ENCODE peak calls at places on chromosomes 4 and X, in ten cellular contexts. B, C, S, M, G, D, E, X, V and Q are unnamed samples.
A peak's percentile ranks its signal among the peaks of the same experiment; 100 is the strongest.

GRCh38 chrX:96372313-96373046 is 312.2 kb upstream of the DIAPH2 start:
- DNase-seq in B (no peak), C (no peak), S (peak; percentile 57), M (peak; percentile 12), G (no peak), D (peak; percentile 70), E (peak; percentile 23), X (no peak), V (peak; percentile 80), Q (peak; percentile 6)

GRCh38 chrX:120251471-120252011 is 929 bp downstream of the ZBTB33 start:
- DNase-seq in B (no peak), C (peak; percentile 53), S (peak; percentile 12), M (peak; percentile 25), G (no peak), D (peak; percentile 46), E (peak; percentile 9), X (peak; percentile 29), V (peak; percentile 47), Q (peak; percentile 15)

GRCh38 chr4:105191621-105192210 is 45.0 kb downstream of the TET2 start:
- DNase-seq in B (no peak), C (no peak), S (peak; percentile 60), M (peak; percentile 76), G (no peak), D (peak; percentile 27), E (peak; percentile 19), X (no peak), V (peak; percentile 37), Q (no peak)

GRCh38 chr4:110005461-110006056 is 92.9 kb downstream of the EGF start:
- DNase-seq in B (no peak), C (peak; percentile 17), S (peak; percentile 67), M (peak; percentile 65), G (no peak), D (peak; percentile 84), E (peak; percentile 72), X (no peak), V (peak; percentile 92), Q (peak; percentile 49)

GRCh38 chr4:7358100-7358735 is 76.5 kb downstream of the PSAPL1 start:
- DNase-seq in B (peak; percentile 66), C (no peak), S (peak; percentile 83), M (peak; percentile 96), G (peak; percentile 58), D (peak; percentile 75), E (peak; percentile 78), X (no peak), V (peak; percentile 87), Q (no peak)

GRCh38 chr4:143186202-143186601 is 1.5 kb downstream of the USP38 start:
- DNase-seq in B (no peak), C (no peak), S (no peak), M (peak; percentile 55), G (no peak), D (peak; percentile 8), E (peak; percentile 19), X (no peak), V (peak; percentile 51), Q (no peak)

GRCh38 chr4:163344147-163345050 is 707 bp downstream of the NPY5R start:
- DNase-seq in B (no peak), C (no peak), S (peak; percentile 10), M (peak; percentile 1), G (no peak), D (peak; percentile 19), E (no peak), X (peak; percentile 11), V (peak; percentile 21), Q (no peak)

GRCh38 chrX:50889582-50889981 is 21.0 kb upstream of the BMP15 start:
- DNase-seq in B (no peak), C (no peak), S (no peak), M (no peak), G (no peak), D (no peak), E (no peak), X (no peak), V (no peak), Q (no peak)

DNA sequence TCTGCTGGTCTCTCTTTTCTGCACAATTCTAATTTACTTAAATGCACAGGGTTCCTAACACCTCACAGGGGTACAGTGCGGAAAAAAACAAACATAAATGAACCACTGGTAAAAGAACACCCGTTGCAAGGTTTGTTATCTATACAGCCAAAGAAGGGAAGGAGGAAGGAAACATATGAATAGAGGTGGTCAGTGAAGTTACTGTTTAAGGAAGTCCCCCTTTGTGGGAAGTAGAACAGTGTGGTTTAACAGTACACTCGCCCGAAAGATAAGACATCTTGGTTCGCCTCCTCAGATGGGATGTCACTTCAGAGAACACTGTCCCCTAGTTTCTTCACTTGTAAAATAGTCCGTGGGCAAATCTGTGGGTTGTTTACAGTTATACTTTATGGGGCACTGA is 57.5 kb downstream of the TEC start:
- DNase-seq in B (no peak), C (no peak), S (no peak), M (no peak), G (no peak), D (no peak), E (no peak), X (no peak), V (no peak), Q (peak; percentile 15)
- H3K4me3 ChIP-seq in B (no peak overlapping the region), C (no peak overlapping the region), S (no peak overlapping the region), M (no peak overlapping the region), G (no peak overlapping the region), D (no peak overlapping the region), E (no peak overlapping the region), X (no peak overlapping the region), V (no peak overlapping the region), Q (no peak overlapping the region)

DNA sequence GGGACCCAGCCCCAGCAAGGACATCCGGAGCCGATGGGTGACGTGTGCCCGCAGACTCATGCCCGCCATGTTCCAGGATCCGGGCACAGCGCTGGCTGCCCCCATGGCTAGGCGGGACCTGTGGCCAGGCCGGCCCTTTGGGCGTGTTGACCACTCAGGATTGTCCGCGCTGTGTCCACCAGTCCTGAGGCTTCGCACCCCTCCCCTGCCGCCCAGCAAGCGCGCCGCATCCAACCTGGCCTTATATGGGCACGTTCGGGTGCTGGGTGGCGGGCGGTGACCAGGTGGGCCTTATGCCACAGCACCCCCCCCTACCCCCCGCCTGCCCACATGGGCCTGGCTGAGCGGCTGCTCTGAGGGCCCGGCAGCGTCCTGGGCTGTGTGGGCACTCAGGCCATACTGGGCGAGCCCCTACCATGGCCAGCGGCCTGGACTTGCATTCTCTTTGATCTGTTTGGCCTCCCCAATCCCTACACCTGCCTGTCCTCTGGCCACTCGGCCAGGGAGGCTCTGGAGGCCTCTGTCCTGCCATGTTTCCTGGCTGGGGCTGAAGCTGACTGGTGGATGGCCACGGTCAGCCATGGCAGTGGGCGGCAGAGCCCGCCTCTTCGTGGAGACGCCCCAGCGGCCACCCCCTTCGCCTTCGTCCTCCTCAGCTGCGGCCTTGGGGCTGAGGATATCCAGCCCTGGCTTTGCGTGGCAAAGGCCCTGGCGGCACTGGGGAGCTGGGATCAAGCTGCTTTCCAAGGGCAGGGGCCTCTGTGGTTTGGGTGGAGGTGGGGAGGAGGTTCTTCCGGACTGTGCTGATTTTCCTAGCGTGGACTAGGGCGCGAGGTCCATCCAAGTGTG is 2.0 kb downstream of the FGFRL1 start:
- DNase-seq in B (no peak), C (no peak), S (no peak), M (no peak), G (no peak), D (no peak), E (no peak), X (no peak), V (no peak), Q (no peak)
- H3K4me3 ChIP-seq in B (no peak overlapping the region), C (no peak overlapping the region), S (no peak overlapping the region), M (no peak overlapping the region), G (no peak overlapping the region), D (no peak overlapping the region), E (no peak overlapping the region), X (no peak overlapping the region), V (no peak overlapping the region), Q (no peak overlapping the region)

DNA sequence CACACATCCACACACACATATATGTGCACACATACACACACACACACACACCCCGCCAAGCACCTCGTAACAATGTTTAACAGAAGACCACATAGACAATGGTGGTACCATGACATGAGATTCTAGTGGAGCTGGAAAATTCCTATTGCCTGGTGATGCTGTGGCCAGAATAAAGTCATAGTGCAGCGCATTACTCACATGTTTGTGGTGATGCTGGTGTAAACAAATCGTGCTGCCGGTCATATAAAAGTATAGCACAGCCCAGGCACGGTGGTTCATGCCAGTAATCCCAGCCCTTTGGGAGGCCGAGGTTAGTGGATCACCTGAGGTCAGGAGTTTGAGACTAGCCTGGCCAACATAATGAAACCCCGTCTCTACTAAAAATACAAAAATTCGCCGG is 275.2 kb downstream of the TRIML1 start:
- DNase-seq in B (no peak), C (no peak), S (no peak), M (no peak), G (no peak), D (no peak), E (no peak), X (no peak), V (no peak), Q (no peak)
- H3K4me3 ChIP-seq in B (no peak overlapping the region), C (no peak overlapping the region), S (no peak overlapping the region), M (no peak overlapping the region), G (no peak overlapping the region), D (no peak overlapping the region), E (no peak overlapping the region), X (no peak overlapping the region), V (no peak overlapping the region), Q (no peak overlapping the region)

GRCh38 chr4:54110019-54110416 is 10.1 kb downstream of the GSX2 start:
- DNase-seq in B (no peak), C (no peak), S (no peak), M (no peak), G (no peak), D (no peak), E (no peak), X (no peak), V (no peak), Q (no peak)

GRCh38 chr4:54103190-54103574 is 3.2 kb downstream of the GSX2 start:
- DNase-seq in B (no peak), C (no peak), S (no peak), M (no peak), G (no peak), D (peak; percentile 42), E (no peak), X (no peak), V (no peak), Q (no peak)

GRCh38 chr4:54104907-54105306 is 4.9 kb downstream of the GSX2 start:
- DNase-seq in B (no peak), C (no peak), S (no peak), M (no peak), G (no peak), D (no peak), E (no peak), X (no peak), V (no peak), Q (no peak)

GRCh38 chr4:54109226-54110018 is 9.5 kb downstream of the GSX2 start:
- DNase-seq in B (no peak), C (no peak), S (no peak), M (no peak), G (no peak), D (no peak), E (no peak), X (no peak), V (no peak), Q (no peak)

DNA sequence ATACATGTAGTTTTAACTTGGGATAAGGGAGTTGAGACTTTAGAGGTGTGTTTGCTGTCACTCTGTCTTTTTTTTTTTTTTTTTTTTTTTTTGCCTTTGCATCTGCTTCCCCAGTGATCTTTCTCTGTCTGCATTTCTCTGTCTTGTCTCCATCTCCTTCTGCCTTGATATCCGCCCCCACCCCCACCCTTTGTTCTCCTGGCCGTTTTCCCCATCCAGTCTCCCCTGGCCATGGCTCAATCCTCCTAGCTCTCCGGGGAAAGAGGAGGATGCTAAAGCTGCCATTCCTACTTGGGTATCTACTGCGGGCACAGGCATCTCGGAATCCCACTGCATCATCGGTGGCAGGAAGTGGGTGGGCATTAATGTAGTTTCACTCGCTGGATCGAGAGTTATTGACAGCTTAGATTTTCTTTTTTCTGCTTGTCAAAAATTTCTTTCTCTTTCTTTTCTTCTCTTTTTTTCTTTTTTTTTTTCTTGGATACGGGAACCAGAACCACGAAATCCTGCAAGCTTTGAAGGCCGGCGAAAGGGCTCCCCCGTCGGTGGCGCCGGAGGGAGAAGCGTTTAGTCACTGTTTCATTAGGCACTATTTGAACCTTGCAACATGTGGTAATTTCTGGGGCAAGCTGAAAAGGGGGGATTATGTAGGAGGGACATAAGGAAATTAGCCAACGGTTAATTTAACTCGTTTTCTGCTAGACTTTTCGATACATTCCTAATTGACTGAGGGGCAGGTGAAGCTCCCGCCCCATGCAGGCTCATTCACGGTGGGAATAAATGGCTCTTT is 8.2 kb downstream of the GSX2 start:
- DNase-seq in B (no peak), C (peak; percentile 25), S (no peak), M (no peak), G (no peak), D (no peak), E (no peak), X (no peak), V (no peak), Q (peak; percentile 9)
- H3K4me3 ChIP-seq in B (no peak overlapping the region), C (peak overlapping the region; percentile 7), S (peak overlapping the region; percentile 8), M (no peak overlapping the region), G (no peak overlapping the region), D (no peak overlapping the region), E (no peak overlapping the region), X (no peak overlapping the region), V (no peak overlapping the region), Q (peak overlapping the region; percentile 45)